ENCODE peak calls at places on chromosomes 2 and 18, in six cellular contexts. One of them, this sample, is unnamed.

GRCh38 chr2:177983183-177983788 is 89.3 kb downstream of the PDE11A start:
- DNase-seq in fibroblast of lung: peak
- DNase-seq in CD8-positive, alpha-beta T cell: no peak
- DNase-seq in NCI-H2107: peak
- DNase-seq in midbrain: peak
- DNase-seq in mesendoderm: peak
- DNase-seq in this sample: peak

GRCh38 chr2:3611136-3611535 is 16.2 kb downstream of the COLEC11 start:
- DNase-seq in midbrain: no peak
- DNase-seq in mesendoderm: no peak
- DNase-seq in fibroblast of lung: no peak
- DNase-seq in CD8-positive, alpha-beta T cell: no peak
- DNase-seq in NCI-H2107: no peak
- DNase-seq in this sample: no peak

GRCh38 chr18:40932862-40933261 is 1022.2 kb upstream of the PIK3C3 start:
- DNase-seq in fibroblast of lung: no peak
- DNase-seq in mesendoderm: no peak
- DNase-seq in CD8-positive, alpha-beta T cell: no peak
- DNase-seq in NCI-H2107: no peak
- DNase-seq in midbrain: no peak
- DNase-seq in this sample: no peak

GRCh38 chr2:185668710-185669109 is 69.9 kb upstream of the FSIP2 start:
- DNase-seq in NCI-H2107: no peak
- DNase-seq in fibroblast of lung: no peak
- DNase-seq in CD8-positive, alpha-beta T cell: no peak
- DNase-seq in midbrain: no peak
- DNase-seq in mesendoderm: peak
- DNase-seq in this sample: no peak

GRCh38 chr2:8786463-8786862 is 51.0 kb downstream of the KIDINS220 start:
- DNase-seq in CD8-positive, alpha-beta T cell: no peak
- DNase-seq in NCI-H2107: no peak
- DNase-seq in fibroblast of lung: no peak
- DNase-seq in midbrain: no peak
- DNase-seq in mesendoderm: no peak
- DNase-seq in this sample: no peak

GRCh38 chr2:100422320-100422719 is 4.9 kb upstream of the CHST10 start:
- DNase-seq in mesendoderm: peak
- DNase-seq in CD8-positive, alpha-beta T cell: no peak
- DNase-seq in NCI-H2107: no peak
- DNase-seq in fibroblast of lung: peak
- DNase-seq in midbrain: peak
- DNase-seq in this sample: peak

GRCh38 chr18:48546411-48546810 is 7.6 kb downstream of the CTIF start:
- DNase-seq in mesendoderm: peak
- DNase-seq in CD8-positive, alpha-beta T cell: no peak
- DNase-seq in fibroblast of lung: peak
- DNase-seq in midbrain: no peak
- DNase-seq in NCI-H2107: no peak
- DNase-seq in this sample: no peak

GRCh38 chr2:178449700-178450573 is 1.0 kb downstream of the PRKRA start:
- DNase-seq in fibroblast of lung: peak
- DNase-seq in NCI-H2107: no peak
- DNase-seq in CD8-positive, alpha-beta T cell: peak
- DNase-seq in midbrain: peak
- DNase-seq in mesendoderm: no peak
- DNase-seq in this sample: peak

GRCh38 chr2:222360146-222360545 is 61.3 kb upstream of the PAX3 start:
- DNase-seq in CD8-positive, alpha-beta T cell: no peak
- DNase-seq in mesendoderm: no peak
- DNase-seq in NCI-H2107: no peak
- DNase-seq in fibroblast of lung: peak
- DNase-seq in midbrain: no peak
- DNase-seq in this sample: no peak

GRCh38 chr2:218129756-218130155 is 3.9 kb downstream of the CXCR2 start:
- DNase-seq in mesendoderm: no peak
- DNase-seq in CD8-positive, alpha-beta T cell: no peak
- DNase-seq in midbrain: no peak
- DNase-seq in NCI-H2107: no peak
- DNase-seq in fibroblast of lung: peak
- DNase-seq in this sample: no peak

GRCh38 chr2:161613161-161613560 is 11.1 kb upstream of the SLC4A10 start:
- DNase-seq in CD8-positive, alpha-beta T cell: no peak
- DNase-seq in mesendoderm: no peak
- DNase-seq in NCI-H2107: no peak
- DNase-seq in fibroblast of lung: peak
- DNase-seq in midbrain: no peak
- DNase-seq in this sample: no peak

GRCh38 chr2:80105020-80105419 is 199.5 kb downstream of the LRRTM1 start:
- DNase-seq in mesendoderm: no peak
- DNase-seq in midbrain: no peak
- DNase-seq in NCI-H2107: no peak
- DNase-seq in fibroblast of lung: peak
- DNase-seq in CD8-positive, alpha-beta T cell: no peak
- DNase-seq in this sample: no peak

GRCh38 chr2:128501022-128501690 is 182.5 kb upstream of the HS6ST1 start:
- DNase-seq in CD8-positive, alpha-beta T cell: no peak
- DNase-seq in fibroblast of lung: no peak
- DNase-seq in mesendoderm: no peak
- DNase-seq in NCI-H2107: no peak
- DNase-seq in midbrain: no peak
- DNase-seq in this sample: no peak

GRCh38 chr2:222483513-222484039 is 59.2 kb downstream of the SGPP2 start:
- DNase-seq in midbrain: no peak
- DNase-seq in CD8-positive, alpha-beta T cell: no peak
- DNase-seq in NCI-H2107: no peak
- DNase-seq in mesendoderm: peak
- DNase-seq in fibroblast of lung: no peak
- DNase-seq in this sample: no peak

GRCh38 chr2:240596491-240596931 is 10.0 kb downstream of the CAPN10 start:
- DNase-seq in CD8-positive, alpha-beta T cell: no peak
- DNase-seq in fibroblast of lung: no peak
- DNase-seq in midbrain: peak
- DNase-seq in NCI-H2107: no peak
- DNase-seq in mesendoderm: no peak
- DNase-seq in this sample: peak

GRCh38 chr2:168552450-168552856 is 96.4 kb downstream of the CERS6 start:
- DNase-seq in midbrain: no peak
- DNase-seq in NCI-H2107: peak
- DNase-seq in fibroblast of lung: no peak
- DNase-seq in mesendoderm: peak
- DNase-seq in CD8-positive, alpha-beta T cell: no peak
- DNase-seq in this sample: no peak

GRCh38 chr2:149470046-149470445 is 117.5 kb downstream of the MMADHC start:
- DNase-seq in fibroblast of lung: no peak
- DNase-seq in CD8-positive, alpha-beta T cell: no peak
- DNase-seq in midbrain: no peak
- DNase-seq in NCI-H2107: no peak
- DNase-seq in mesendoderm: no peak
- DNase-seq in this sample: no peak

GRCh38 chr2:71620851-71621251 is 167.5 kb downstream of the DYSF start:
- DNase-seq in NCI-H2107: no peak
- DNase-seq in fibroblast of lung: no peak
- DNase-seq in mesendoderm: no peak
- DNase-seq in CD8-positive, alpha-beta T cell: no peak
- DNase-seq in midbrain: no peak
- DNase-seq in this sample: no peak

GRCh38 chr2:175309799-175310198 is 128.3 kb upstream of the ATP5MC3 start:
- DNase-seq in fibroblast of lung: peak
- DNase-seq in midbrain: no peak
- DNase-seq in mesendoderm: peak
- DNase-seq in NCI-H2107: peak
- DNase-seq in CD8-positive, alpha-beta T cell: no peak
- DNase-seq in this sample: no peak